ENCODE peak calls at places on chromosomes 2 and 18, in six cellular contexts. N is A549, O is LoVo, H is DMS153, J is suprapubic skin, A is sciatic nerve. V is an unnamed sample.

GRCh38 chr18:23540867-23541266 is 37.6 kb downstream of the RMC1 start:
- DNase-seq in N (no peak), O (no peak), H (no peak), J (no peak), A (no peak), V (no peak)

GRCh38 chr2:196277002-196277401 is 105.6 kb upstream of the STK17B start:
- DNase-seq in N (no peak), O (no peak), H (no peak), J (no peak), A (no peak), V (no peak)

GRCh38 chr18:21826196-21826595 is 85.6 kb downstream of the MIB1 start:
- DNase-seq in N (no peak), O (no peak), H (no peak), J (no peak), A (no peak), V (peak)

GRCh38 chr2:204268971-204269370 is 276.3 kb upstream of the PARD3B start:
- DNase-seq in N (no peak), O (no peak), H (no peak), J (no peak), A (no peak), V (no peak)

GRCh38 chr2:158414538-158414937 is 42.0 kb downstream of the CCDC148 start:
- DNase-seq in N (no peak), O (no peak), H (no peak), J (no peak), A (no peak), V (no peak)

GRCh38 chr18:50218432-50219197 is 23.7 kb upstream of the MYO5B start:
- DNase-seq in N (peak), O (peak), H (no peak), J (no peak), A (no peak), V (no peak)

GRCh38 chr18:51168031-51168742 is 29.3 kb downstream of the MEX3C start:
- DNase-seq in N (peak), O (no peak), H (no peak), J (no peak), A (no peak), V (no peak)

GRCh38 chr2:182064024-182064880 is 78.6 kb downstream of the PPP1R1C start:
- DNase-seq in N (no peak), O (no peak), H (peak), J (no peak), A (no peak), V (peak)

GRCh38 chr2:112296407-112296806 is 21.0 kb downstream of the ZC3H6 start:
- DNase-seq in N (no peak), O (no peak), H (no peak), J (no peak), A (no peak), V (no peak)

V was measured in COLO829.